ENCODE peak calls at places on chromosomes 4 and X, in six cellular contexts. V is endothelial cell of umbilical vein, W is bronchial epithelial cell, G is tibial nerve, U is lower lobe of right lung, A is HCT116. T is an unnamed sample. For H3K27me3, the result is how much of the 10 kb centered on the place peaks cover.

GRCh38 chr4:168848112-168848511 is 161.9 kb downstream of the CBR4 start:
- DNase-seq in U (no peak), G (no peak), W (no peak), V (peak), A (no peak), T (no peak)

GRCh38 chrX:108417257-108417656 is 21.0 kb downstream of the COL4A6 start:
- DNase-seq in V (no peak), U (no peak), W (no peak), G (no peak), A (no peak), T (no peak)

GRCh38 chrX:39331062-39331704 is 529.9 kb downstream of the MID1IP1 start:
- DNase-seq in A (no peak), U (no peak), W (no peak), G (no peak), V (no peak), T (no peak)

GRCh38 chrX:16023790-16024734 is 99.3 kb upstream of the GRPR start:
- DNase-seq in U (no peak), A (peak), W (peak), V (no peak), G (no peak), T (no peak)

GRCh38 chrX:108664701-108665100 is 71.7 kb downstream of the IRS4 start:
- DNase-seq in G (no peak), V (no peak), U (no peak), W (no peak), A (no peak), T (no peak)

GRCh38 chr4:185811509-185812364 is at the start of gene SORBS2:
- DNase-seq in G (no peak), V (no peak), W (peak), U (peak), A (no peak), T (no peak)

GRCh38 chrX:123818243-123818642 is 41.6 kb upstream of the XIAP start:
- DNase-seq in G (no peak), A (no peak), W (peak), V (no peak), U (no peak), T (no peak)

GRCh38 chrX:69024931-69025330 is 140.3 kb downstream of the PJA1 start:
- DNase-seq in A (no peak), V (no peak), W (peak), G (peak), U (peak), T (no peak)

GRCh38 chr4:79141530-79141929 is 184.3 kb downstream of the NAA11 start:
- DNase-seq in G (no peak), W (peak), A (no peak), U (no peak), V (no peak), T (no peak)

GRCh38 chr4:125833-126232 is 1.5 kb downstream of the ZNF718 start:
- DNase-seq in U (no peak), G (no peak), V (no peak), W (no peak), A (no peak), T (no peak)

GRCh38 chrX:75297508-75297907 is 23.6 kb downstream of the UPRT start:
- DNase-seq in U (no peak), A (no peak), W (no peak), G (no peak), V (no peak), T (no peak)

GRCh38 chrX:136220535-136220934 is 30.7 kb downstream of the MAP7D3 start:
- DNase-seq in U (no peak), V (no peak), G (no peak), A (no peak), W (peak), T (no peak)

GRCh38 chrX:10555846-10556245 is 64.5 kb downstream of the MID1 start:
- DNase-seq in G (no peak), A (no peak), W (no peak), V (peak), U (no peak), T (no peak)

GRCh38 chrX:23786268-23786815 is 3.4 kb downstream of the SAT1 start:
- DNase-seq in U (peak), G (no peak), A (no peak), V (peak), W (peak), T (no peak)

GRCh38 chrX:12080265-12080664 is 58.0 kb upstream of the FRMPD4 start:
- DNase-seq in V (peak), G (no peak), A (no peak), W (peak), U (no peak), T (no peak)

GRCh38 chrX:153884136-153885076 is 1.6 kb downstream of the L1CAM start:
- DNase-seq in W (peak), U (no peak), V (no peak), A (peak), G (no peak), T (no peak)

GRCh38 chrX:150574824-150575409 is 6.5 kb downstream of the MTM1 start:
- DNase-seq in W (no peak), G (no peak), V (no peak), A (no peak), U (no peak), T (no peak)

GRCh38 chr4:54548098-54548620 is 109.6 kb upstream of the KIT start:
- DNase-seq in G (no peak), V (no peak), U (no peak), W (no peak), A (no peak), T (no peak)

GRCh38 chr4:122765702-122766352 is 33.3 kb downstream of the BBS12 start:
- DNase-seq in A (no peak), W (peak), U (no peak), G (no peak), V (peak), T (no peak)

GRCh38 chr4:76090241-76090691 is 15.8 kb downstream of the ART3 start:
- DNase-seq in W (peak), G (no peak), A (no peak), V (peak), U (no peak), T (no peak)

GRCh38 chr4:72302981-72303704 is 265.9 kb downstream of the ADAMTS3 start:
- DNase-seq in U (no peak), V (peak), A (peak), G (no peak), W (peak), T (peak)

GRCh38 chr4:120658772-120659171 is 263.8 kb downstream of the PRDM5 start:
- DNase-seq in U (no peak), V (peak), A (no peak), G (no peak), W (no peak), T (no peak)

GRCh38 chr4:101252721-101253120 is 94.6 kb downstream of the PPP3CA start:
- DNase-seq in U (no peak), W (no peak), G (no peak), V (no peak), A (no peak), T (no peak)

GRCh38 chr4:6228158-6229067 is 28.1 kb upstream of the JAKMIP1 start:
- DNase-seq in W (no peak), G (no peak), V (no peak), U (no peak), A (no peak), T (no peak)

GRCh38 chrX:108036298-108036973 is 8.4 kb upstream of the VSIG1 start:
- DNase-seq in V (peak), W (peak), G (no peak), A (no peak), U (no peak), T (no peak)

GRCh38 chrX:19849433-19850190 is 37.8 kb downstream of the SH3KBP1 start:
- DNase-seq in A (no peak), V (peak), U (no peak), W (no peak), G (no peak), T (no peak)

GRCh38 chr4:186551849-186552248 is 3.5 kb downstream of the MTNR1A start:
- DNase-seq in A (no peak), V (no peak), U (no peak), W (no peak), G (no peak), T (no peak)

GRCh38 chrX:54808109-54808604 is 612 bp downstream of the MAGED2 start:
- DNase-seq in G (peak), V (peak), A (peak), W (peak), U (no peak), T (peak)

GRCh38 chr4:7811536-7812190 is 128.0 kb downstream of the AFAP1 start:
- DNase-seq in A (no peak), W (peak), U (peak), V (no peak), G (peak), T (no peak)

GRCh38 chr4:61443813-61444510 is 243.8 kb downstream of the ADGRL3 start:
- DNase-seq in V (no peak), A (no peak), U (no peak), W (peak), G (no peak), T (no peak)

GRCh38 chr4:112270643-112271484 is 14.8 kb downstream of the TIFA start:
- DNase-seq in W (peak), G (no peak), U (no peak), A (no peak), V (no peak), T (no peak)

GRCh38 chrX:72572248-72573157 is at the start of gene HDAC8:
- DNase-seq in A (peak), V (peak), U (peak), W (peak), G (peak), T (peak)

GRCh38 chrX:115449742-115450141 is 111.2 kb upstream of the PLS3 start:
- DNase-seq in U (peak), V (peak), W (no peak), A (no peak), G (peak), T (no peak)

GRCh38 chr4:150080335-150080734 is 2.1 kb downstream of the DCLK2 start:
- DNase-seq in U (no peak), A (no peak), G (no peak), W (no peak), V (no peak), T (no peak)

GRCh38 chr4:117773067-117773946 is 261.0 kb upstream of the NDST3 start:
- DNase-seq in U (no peak), G (no peak), W (no peak), V (peak), A (no peak), T (no peak)

GRCh38 chr4:139732991-139733555 is 67.5 kb downstream of the MGST2 start:
- DNase-seq in U (no peak), V (no peak), A (no peak), G (no peak), W (no peak), T (no peak)

DNA sequence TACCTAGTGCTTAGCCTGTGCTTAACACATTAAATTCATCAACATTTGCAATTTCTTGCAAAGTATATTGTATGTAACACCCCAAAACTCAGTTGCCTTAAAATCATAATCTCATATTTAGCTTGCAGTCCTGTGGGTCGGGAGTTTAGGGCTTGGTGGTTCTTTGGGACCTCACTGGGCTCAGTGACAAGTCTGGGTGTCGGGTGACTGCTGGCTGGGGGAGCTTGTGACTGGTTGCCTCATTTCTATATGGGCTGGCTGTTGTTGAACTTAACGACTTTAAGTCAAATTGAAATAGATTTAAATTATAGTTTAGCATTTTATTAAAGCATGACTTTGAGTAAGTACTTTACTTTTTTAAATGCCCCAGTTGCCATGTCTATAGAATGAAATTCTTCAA is 401.4 kb upstream of the NR3C2 start:
- DNase-seq in V (no peak), G (no peak), A (no peak), U (no peak), W (no peak), T (no peak)
- H3K27me3 ChIP-seq in V (under half), G (under half), A (under half), U (under half), W (under half), T (under half)

GRCh38 chrX:41300758-41301437 is 33.1 kb upstream of the DDX3X start:
- DNase-seq in G (no peak), V (peak), U (no peak), W (peak), A (no peak), T (no peak)
- H3K27me3 ChIP-seq in G (under half), V (under half), U (under half), W (under half), A (under half), T (under half)

DNA sequence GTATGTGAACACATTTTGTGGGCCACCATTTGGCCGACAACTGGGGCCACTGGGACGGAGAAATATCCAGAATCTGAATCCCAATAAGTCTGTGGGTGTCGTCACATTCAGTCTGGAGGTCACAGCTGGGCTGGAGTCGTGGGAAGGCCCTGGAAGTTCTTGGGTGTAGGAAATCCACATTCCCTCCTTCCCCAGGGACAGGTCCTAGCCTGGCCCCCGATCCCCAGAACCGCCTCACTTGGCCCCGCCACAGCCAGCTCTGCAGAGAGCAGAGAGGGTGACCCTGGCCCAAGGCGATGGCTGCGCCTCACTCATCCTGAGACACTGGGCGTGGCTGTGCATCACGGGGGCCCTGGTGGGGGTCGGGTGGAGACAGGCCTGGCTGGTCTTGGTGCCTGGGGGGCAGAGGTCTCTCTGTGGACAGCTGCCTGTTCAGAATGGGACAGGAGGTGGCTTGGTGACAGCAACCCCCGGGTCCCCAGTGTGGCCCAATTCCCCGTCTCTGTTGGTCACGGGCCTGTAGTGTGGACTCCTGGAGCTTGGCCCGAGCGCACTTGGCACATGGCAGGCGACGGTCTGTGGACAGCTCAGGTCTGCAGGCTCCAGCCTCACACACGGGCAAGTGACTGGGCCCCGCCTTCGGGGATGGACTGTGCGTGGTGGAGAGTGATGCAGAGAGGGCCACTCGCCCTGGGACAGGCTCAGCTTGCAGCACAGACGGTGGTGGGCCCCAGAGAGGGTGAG is 16.4 kb downstream of the DOK7 start:
- DNase-seq in G (no peak), W (no peak), U (no peak), A (no peak), V (no peak), T (no peak)
- H3K27me3 ChIP-seq in G (half or more), W (under half), U (under half), A (under half), V (under half), T (under half)

GRCh38 chrX:639151-639550 is 8.6 kb downstream of the SHOX start:
- DNase-seq in U (no peak), V (no peak), W (no peak), A (no peak), G (no peak), T (no peak)

GRCh38 chrX:636971-637659 is 6.5 kb downstream of the SHOX start:
- DNase-seq in V (no peak), A (no peak), U (no peak), G (no peak), W (no peak), T (no peak)

GRCh38 chrX:638482-639131 is 8.0 kb downstream of the SHOX start:
- DNase-seq in G (no peak), V (no peak), A (no peak), W (no peak), U (no peak), T (no peak)

GRCh38 chrX:635428-636192 is 5.0 kb downstream of the SHOX start:
- DNase-seq in V (no peak), W (no peak), A (no peak), U (no peak), G (no peak), T (no peak)

GRCh38 chrX:637660-638481 is 7.3 kb downstream of the SHOX start:
- DNase-seq in U (no peak), G (no peak), V (no peak), W (no peak), A (no peak), T (no peak)
- H3K27me3 ChIP-seq in U (half or more), G (half or more), V (under half), W (under half), A (under half), T (under half)

DNA sequence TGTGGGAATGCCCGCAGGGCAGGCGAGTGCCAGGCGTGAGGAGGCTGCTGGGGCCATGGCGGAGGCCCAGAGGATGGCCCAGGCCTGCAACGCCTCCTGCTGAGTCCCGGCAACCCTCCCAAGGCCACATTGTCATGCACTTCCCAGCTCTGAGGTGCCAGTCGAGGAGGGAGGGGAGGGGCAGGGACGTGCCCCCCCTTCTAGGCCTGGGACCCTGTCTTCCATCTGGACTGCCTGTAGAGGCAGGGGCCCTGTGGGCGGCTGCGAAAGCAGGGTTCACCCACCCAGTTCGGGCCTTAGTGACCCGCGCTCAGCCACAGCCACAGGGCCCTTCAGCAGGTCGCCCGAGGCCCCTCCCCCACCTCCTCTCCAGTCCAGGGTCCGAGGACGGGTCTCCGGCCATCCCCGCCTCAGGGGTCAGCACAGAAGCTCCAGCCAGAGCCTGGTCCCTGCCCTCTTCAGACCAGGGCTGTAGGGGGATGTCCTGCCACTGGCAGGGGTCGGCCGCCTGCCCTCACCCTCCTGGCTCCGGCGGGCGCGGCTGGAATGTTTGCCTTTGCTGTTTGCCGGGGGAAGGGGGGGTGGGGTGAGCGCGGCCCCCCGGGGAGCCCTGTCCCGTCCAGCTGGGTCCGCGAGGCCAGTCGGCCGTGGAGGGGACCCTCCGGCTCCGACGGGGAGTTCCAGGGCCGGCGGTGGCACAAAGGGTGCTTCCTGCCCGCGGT is 26.6 kb upstream of the FGFR3 start:
- DNase-seq in V (no peak), U (no peak), A (no peak), G (no peak), W (no peak), T (no peak)
- H3K27me3 ChIP-seq in V (under half), U (under half), A (under half), G (half or more), W (under half), T (under half)

DNA sequence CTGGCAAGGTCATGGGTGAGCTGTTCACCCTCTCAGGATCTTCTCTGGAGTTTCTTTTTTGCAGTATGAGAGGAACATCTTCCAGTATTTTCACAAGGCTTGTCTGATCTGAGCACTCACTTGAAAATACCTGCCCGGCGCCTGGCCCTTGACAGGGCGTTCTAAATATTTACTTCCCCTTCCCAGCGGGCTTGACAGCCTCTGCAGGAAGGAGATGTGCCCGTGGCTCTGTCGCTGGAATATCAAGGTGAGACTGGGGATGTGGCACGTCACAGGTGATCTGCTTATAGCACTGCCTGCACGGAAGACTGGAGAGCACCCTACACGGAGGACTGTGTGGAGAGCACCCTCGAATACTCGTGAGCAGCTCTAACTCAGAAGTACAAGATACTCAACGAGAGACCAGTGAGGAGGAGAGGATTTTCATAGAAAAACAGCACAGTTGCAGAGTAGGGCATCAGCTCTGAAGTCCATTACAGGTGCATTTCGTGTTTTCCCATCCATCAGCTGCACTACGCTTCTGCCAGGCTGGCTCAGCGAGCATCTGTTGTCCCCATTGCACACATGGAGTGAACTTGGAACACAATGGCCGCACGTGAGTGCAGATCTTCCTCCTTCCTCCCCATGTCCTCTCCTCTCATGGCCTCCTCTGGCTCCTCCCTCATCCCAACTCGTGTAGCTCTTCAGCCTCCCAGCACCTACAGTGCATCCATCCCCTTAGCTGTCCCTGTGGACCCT is 32.1 kb downstream of the ZBTB49 start:
- DNase-seq in U (no peak), A (no peak), G (no peak), V (no peak), W (no peak), T (no peak)
- H3K27me3 ChIP-seq in U (under half), A (under half), G (under half), V (under half), W (under half), T (under half)

T was measured in CD8-positive, alpha-beta T cell.